ENCODE peak calls at places on chromosomes 3 and 15, in five cellular contexts. W is thyroid gland, B is MG63, H is transverse colon, D is neural progenitor cell. E is an unnamed sample.

GRCh38 chr3:44416031-44417030 is 61.1 kb downstream of the ZNF445 start:
- DNase-seq in W (no peak), B (no peak), H (no peak), D (no peak), E (no peak)

GRCh38 chr3:31039145-31039544 is 144.7 kb upstream of the GADL1 start:
- DNase-seq in W (no peak), B (no peak), H (no peak), D (no peak), E (no peak)

GRCh38 chr15:87623832-87624231 is 632.7 kb downstream of the NTRK3 start:
- DNase-seq in W (no peak), B (no peak), H (no peak), D (peak; percentile 39), E (peak; percentile 3)

GRCh38 chr3:96814581-96815567 is at the start of gene EPHA6:
- DNase-seq in W (peak; percentile 35), B (peak; percentile 31), H (no peak), D (peak; percentile 34), E (no peak)

GRCh38 chr15:28125673-28126651 is 26.8 kb upstream of the OCA2 start:
- DNase-seq in W (no peak), B (no peak), H (no peak), D (peak; percentile 78), E (peak; percentile 59)

GRCh38 chr15:91866971-91867372 is 13.5 kb downstream of the SLCO3A1 start:
- DNase-seq in W (peak; percentile 93), B (peak; percentile 68), H (no peak), D (no peak), E (no peak)

GRCh38 chr3:130539005-130539404 is 22.0 kb downstream of the COL6A6 start:
- DNase-seq in W (peak; percentile 60), B (peak; percentile 40), H (peak; percentile 28), D (peak; percentile 75), E (peak; percentile 62)

GRCh38 chr15:67225336-67225735 is 29.1 kb downstream of the AAGAB start:
- DNase-seq in W (no peak), B (no peak), H (no peak), D (no peak), E (no peak)

GRCh38 chr3:117102441-117102840 is 392.9 kb downstream of the TUSC7 start:
- DNase-seq in W (no peak), B (no peak), H (no peak), D (no peak), E (no peak)

GRCh38 chr3:101509811-101510210 is 3.2 kb downstream of the SENP7 start:
- DNase-seq in W (no peak), B (no peak), H (no peak), D (no peak), E (no peak)

GRCh38 chr3:16142350-16143050 is 32.0 kb upstream of the GALNT15 start:
- DNase-seq in W (no peak), B (no peak), H (no peak), D (no peak), E (no peak)

GRCh38 chr3:190566043-190566933 is 52.4 kb downstream of the IL1RAP start:
- DNase-seq in W (peak; percentile 45), B (peak; percentile 97), H (peak; percentile 50), D (no peak), E (peak; percentile 4)

GRCh38 chr15:75646944-75647364 is 758 bp upstream of the SNX33 start:
- DNase-seq in W (peak; percentile 66), B (no peak), H (peak; percentile 41), D (peak; percentile 46), E (no peak)

GRCh38 chr3:40649346-40649745 is 124.6 kb downstream of the ZNF621 start:
- DNase-seq in W (no peak), B (peak; percentile 3), H (no peak), D (no peak), E (no peak)

GRCh38 chr3:54843352-54843751 is 84.5 kb downstream of the LRTM1 start:
- DNase-seq in W (no peak), B (no peak), H (no peak), D (no peak), E (no peak)

GRCh38 chr15:79562538-79563298 is 130.6 kb downstream of the MINAR1 start:
- DNase-seq in W (no peak), B (peak; percentile 46), H (no peak), D (no peak), E (no peak)

GRCh38 chr15:77013786-77014136 is 18.8 kb downstream of the PSTPIP1 start:
- DNase-seq in W (no peak), B (no peak), H (peak; percentile 53), D (no peak), E (peak; percentile 72)

GRCh38 chr3:73759290-73759689 is 134.5 kb upstream of the PDZRN3 start:
- DNase-seq in W (no peak), B (no peak), H (no peak), D (no peak), E (no peak)

GRCh38 chr3:171044828-171045793 is 18.6 kb upstream of the SLC2A2 start:
- DNase-seq in W (no peak), B (no peak), H (no peak), D (no peak), E (no peak)

GRCh38 chr3:196660381-196661166 is 21.1 kb downstream of the NRROS start:
- DNase-seq in W (peak; percentile 54), B (no peak), H (no peak), D (no peak), E (no peak)

GRCh38 chr3:73500321-73500720 is 124.4 kb downstream of the PDZRN3 start:
- DNase-seq in W (no peak), B (no peak), H (no peak), D (peak; percentile 50), E (no peak)

GRCh38 chr15:35078221-35078915 is 6.7 kb downstream of the NANOGP8 start:
- DNase-seq in W (peak; percentile 45), B (peak; percentile 24), H (peak; percentile 14), D (peak; percentile 70), E (peak; percentile 87)

GRCh38 chr3:9342696-9343095 is 20.2 kb upstream of the THUMPD3 start:
- DNase-seq in W (no peak), B (no peak), H (peak; percentile 32), D (no peak), E (peak; percentile 29)
- H3K4me3 ChIP-seq in W (no peak overlapping the region), B (no peak overlapping the region), H (no peak overlapping the region), D (no peak overlapping the region), E (no peak overlapping the region)

DNA sequence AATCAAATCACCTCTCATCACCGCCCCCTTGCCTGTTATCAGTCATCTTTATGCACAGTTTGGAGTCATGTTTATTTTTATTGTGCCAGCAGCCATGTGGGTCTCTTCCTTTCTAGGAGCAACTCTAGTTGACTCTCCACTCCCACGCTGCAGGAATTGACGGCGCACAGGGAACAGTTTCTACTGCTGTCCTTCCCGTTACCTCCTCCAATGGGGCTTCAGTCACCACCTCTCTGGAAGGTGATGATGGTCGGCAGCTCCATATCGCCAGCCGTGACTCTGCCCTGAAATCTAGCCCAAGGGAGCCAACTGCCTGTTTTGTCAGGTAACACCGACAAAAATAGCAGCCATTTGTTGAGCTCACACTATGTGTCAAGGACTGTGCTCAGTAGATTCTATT is 35.6 kb upstream of the FAM107A start:
- DNase-seq in W (no peak), B (peak; percentile 40), H (no peak), D (no peak), E (no peak)
- H3K4me3 ChIP-seq in W (no peak overlapping the region), B (no peak overlapping the region), H (no peak overlapping the region), D (no peak overlapping the region), E (no peak overlapping the region)

DNA sequence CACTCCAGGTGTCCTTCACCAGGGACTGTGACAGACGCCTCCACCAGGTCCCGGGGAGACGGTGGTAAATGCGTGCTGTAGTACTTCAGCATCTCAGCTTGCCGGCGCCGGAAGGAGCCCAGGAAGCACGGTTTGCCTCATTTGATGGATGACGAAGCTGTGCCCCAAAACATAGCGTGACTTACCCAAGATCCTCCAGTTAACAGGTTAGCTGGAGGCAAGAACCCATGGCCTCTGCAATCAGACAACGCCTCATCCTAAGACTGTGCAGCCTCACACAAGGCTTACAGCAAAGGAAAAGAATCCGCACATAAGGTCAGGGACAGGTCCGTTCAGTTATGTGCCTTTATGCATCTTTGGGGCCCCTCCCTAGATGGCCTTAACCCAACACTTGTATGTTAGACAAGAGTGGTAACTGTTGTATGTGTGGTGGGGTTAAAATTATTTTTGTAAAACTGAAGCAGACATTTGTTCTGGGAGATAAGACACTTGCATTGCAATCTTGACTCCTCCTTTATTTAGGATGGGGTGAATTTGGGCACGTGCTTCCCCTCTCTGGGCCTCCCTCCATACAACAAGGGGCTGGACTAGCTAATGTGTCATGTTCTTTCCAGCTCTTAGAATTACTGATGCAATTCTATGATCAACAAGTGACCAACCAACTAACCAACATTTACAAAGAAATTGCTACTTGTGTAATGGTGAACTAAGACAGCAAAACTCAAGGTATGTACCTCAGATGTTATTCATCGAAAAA is 39.4 kb downstream of the VGLL4 start:
- DNase-seq in W (no peak), B (peak; percentile 53), H (no peak), D (no peak), E (no peak)
- H3K4me3 ChIP-seq in W (no peak overlapping the region), B (no peak overlapping the region), H (no peak overlapping the region), D (no peak overlapping the region), E (no peak overlapping the region)

DNA sequence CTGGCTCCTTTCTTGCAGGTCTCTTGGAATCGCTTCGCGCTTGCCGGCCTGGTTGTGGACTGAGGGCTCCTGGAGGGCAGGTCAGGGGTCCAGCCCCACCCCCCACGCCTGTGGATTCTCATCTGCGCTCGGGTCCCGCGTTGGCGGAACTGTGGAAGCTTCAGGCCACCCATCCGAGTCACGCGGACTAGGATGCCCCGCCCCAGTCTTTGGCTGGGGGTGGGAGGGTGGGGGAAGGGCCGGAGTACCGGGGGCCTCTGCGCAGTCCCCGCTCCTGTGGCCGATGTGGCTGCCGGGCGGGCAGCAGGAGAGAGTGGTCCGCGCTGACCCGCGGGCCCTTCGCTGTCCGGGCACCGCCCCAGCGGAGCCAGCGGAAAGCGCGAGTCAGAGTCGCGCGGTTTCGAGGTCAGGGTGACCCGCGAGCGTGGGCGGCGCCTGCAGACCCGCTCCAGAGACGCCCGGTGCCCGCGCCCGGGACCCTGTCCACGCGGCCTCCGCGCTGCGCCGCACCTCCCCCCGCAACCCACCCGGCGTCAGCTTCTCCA is 114.2 kb downstream of the KLF13 start:
- DNase-seq in W (peak; percentile 27), B (no peak), H (peak; percentile 64), D (peak; percentile 51), E (peak; percentile 39)
- H3K4me3 ChIP-seq in W (no peak overlapping the region), B (no peak overlapping the region), H (peak overlapping the region; percentile 67), D (peak overlapping the region; percentile 62), E (peak overlapping the region; percentile 48)

GRCh38 chr3:187290561-187290960 is 976 bp downstream of the MASP1 start:
- DNase-seq in W (no peak), B (no peak), H (no peak), D (no peak), E (no peak)

GRCh38 chr3:187292631-187293513 is 1.3 kb upstream of the MASP1 start:
- DNase-seq in W (no peak), B (peak; percentile 25), H (no peak), D (no peak), E (no peak)

GRCh38 chr3:187291001-187291511 is 481 bp downstream of the MASP1 start:
- DNase-seq in W (peak; percentile 7), B (peak; percentile 74), H (no peak), D (peak; percentile 27), E (no peak)

GRCh38 chr3:187292186-187292585 is 649 bp upstream of the MASP1 start:
- DNase-seq in W (no peak), B (peak; percentile 32), H (no peak), D (no peak), E (no peak)

GRCh38 chr3:187291512-187292132 is at the start of gene MASP1:
- DNase-seq in W (peak; percentile 2), B (peak; percentile 70), H (no peak), D (peak; percentile 64), E (no peak)
- H3K4me3 ChIP-seq in W (no peak within 1 kb of the TSS), B (peak within 1 kb of the TSS; percentile 53), H (peak within 1 kb of the TSS; percentile 38), D (peak within 1 kb of the TSS; percentile 45), E (no peak within 1 kb of the TSS)

E was measured in GM12865.